ENCODE peak calls at places on chromosomes 11 and 22, in nine cellular contexts. I is sciatic nerve; R is CD8-positive, alpha-beta T cell; L is memory B cell; J is activated CD4-positive, alpha-beta T cell treated with anti-CD3 and anti-CD28 coated beads, Interleukin-2, amount 50 U/mL, for 48 hours; M is stimulated activated CD4-positive, alpha-beta T cell treated with anti-CD3 and anti-CD28 coated beads, Interleukin-4, amount 100 ng/mL, for 1 hour; G is Kasumi-1; Z is kidney epithelial cell; F is stimulated activated naive CD4-positive, alpha-beta T cell. C is an unnamed sample.

GRCh38 chr22:46526484-46526839 is 11.0 kb downstream of the CELSR1 start:
- DNase-seq in J (no peak), L (no peak), Z (no peak), R (no peak), F (no peak), M (no peak), I (no peak), G (no peak), C (no peak)

GRCh38 chr11:73415854-73416615 is 39.8 kb downstream of the RELT start:
- DNase-seq in G (no peak), L (no peak), F (no peak), R (no peak), Z (no peak), M (no peak), I (no peak), J (no peak), C (no peak)

GRCh38 chr11:117861151-117862018 is 15.1 kb downstream of the FXYD6 start:
- DNase-seq in R (no peak), F (no peak), L (no peak), Z (no peak), M (no peak), I (no peak), J (no peak), G (no peak), C (no peak)

GRCh38 chr22:36303115-36303467 is 50.2 kb downstream of the APOL1 start:
- DNase-seq in F (no peak), R (no peak), Z (no peak), M (no peak), G (no peak), L (no peak), I (no peak), J (no peak), C (no peak)

GRCh38 chr11:85751738-85752137 is 59.2 kb downstream of the SYTL2 start:
- DNase-seq in J (no peak), R (no peak), I (no peak), M (no peak), G (no peak), Z (no peak), F (no peak), L (no peak), C (no peak)

GRCh38 chr11:77191429-77191822 is 63.4 kb downstream of the MYO7A start:
- DNase-seq in J (no peak), M (no peak), R (no peak), F (no peak), L (no peak), Z (no peak), G (no peak), I (no peak), C (no peak)

GRCh38 chr11:67178878-67179277 is 59.8 kb downstream of the KDM2A start:
- DNase-seq in M (no peak), Z (no peak), F (no peak), L (no peak), J (no peak), R (no peak), I (no peak), G (no peak), C (no peak)

GRCh38 chr11:130478204-130478701 is 29.8 kb downstream of the ADAMTS15 start:
- DNase-seq in R (no peak), M (no peak), L (no peak), F (no peak), G (no peak), J (no peak), I (peak; percentile 89), Z (peak; percentile 69), C (no peak)

GRCh38 chr11:3939651-3940190 is 84.3 kb downstream of the STIM1 start:
- DNase-seq in I (no peak), G (no peak), M (no peak), F (no peak), R (no peak), L (no peak), J (no peak), Z (no peak), C (no peak)

GRCh38 chr22:44153705-44154104 is 27.0 kb upstream of the PARVG start:
- DNase-seq in J (no peak), Z (no peak), F (no peak), L (no peak), R (no peak), I (no peak), M (no peak), G (no peak), C (no peak)

GRCh38 chr11:36469881-36470802 is 39.9 kb downstream of the TRAF6 start:
- DNase-seq in Z (peak; percentile 59), F (no peak), R (no peak), I (no peak), M (no peak), J (no peak), L (no peak), G (no peak), C (no peak)

GRCh38 chr11:118353084-118353710 is 6.2 kb upstream of the UBE4A start:
- DNase-seq in F (peak; percentile 66), M (no peak), R (no peak), L (no peak), J (no peak), I (no peak), G (peak; percentile 30), Z (no peak), C (no peak)

GRCh38 chr22:43110444-43110926 is at the start of gene BIK:
- DNase-seq in F (peak; percentile 40), J (peak; percentile 57), M (peak; percentile 48), L (no peak), G (peak; percentile 56), I (no peak), R (peak; percentile 31), Z (no peak), C (peak; percentile 19)

GRCh38 chr11:114511538-114511937 is 48.1 kb downstream of the NXPE1 start:
- DNase-seq in J (no peak), M (no peak), G (no peak), I (no peak), L (no peak), R (no peak), Z (no peak), F (no peak), C (no peak)

GRCh38 chr11:84012171-84012826 is 726.1 kb upstream of the CCDC90B start:
- DNase-seq in L (no peak), J (no peak), I (no peak), M (no peak), F (no peak), Z (no peak), G (no peak), R (no peak), C (no peak)

GRCh38 chr22:35893698-35894097 is 134.9 kb downstream of the RBFOX2 start:
- DNase-seq in L (no peak), Z (no peak), I (no peak), R (no peak), J (no peak), G (no peak), F (no peak), M (no peak), C (no peak)

GRCh38 chr11:35815556-35816315 is 128.1 kb upstream of the LDLRAD3 start:
- DNase-seq in J (no peak), G (no peak), I (peak; percentile 63), Z (no peak), F (no peak), M (no peak), R (no peak), L (no peak), C (no peak)

GRCh38 chr11:69141742-69142141 is 14.0 kb upstream of the SMIM38 start:
- DNase-seq in Z (no peak), R (no peak), I (no peak), G (peak; percentile 55), F (no peak), J (no peak), L (no peak), M (no peak), C (no peak)

GRCh38 chr22:48417143-48418070 is 1410.3 kb downstream of the BRD1 start:
- DNase-seq in Z (no peak), F (no peak), G (no peak), L (no peak), M (no peak), I (peak; percentile 34), R (no peak), J (no peak), C (no peak)

GRCh38 chr11:76385903-76386302 is 4.8 kb downstream of the GVQW3 start:
- DNase-seq in Z (peak; percentile 12), I (no peak), G (no peak), J (no peak), F (no peak), L (no peak), R (no peak), M (no peak), C (no peak)

GRCh38 chr11:109704432-109704831 is 282.4 kb downstream of the C11orf87 start:
- DNase-seq in R (no peak), Z (no peak), G (no peak), I (no peak), L (no peak), M (no peak), F (no peak), J (no peak), C (no peak)